ENCODE peak calls at places on chromosome 7, in ten cellular contexts. L is breast epithelium, N is MM.1S, P is K562, K is kidney epithelial cell, Z is cardiac muscle cell, O is neural progenitor cell, M is Caco-2, E is adrenal gland, B is left ventricle myocardium inferior. D is an unnamed sample.

GRCh38 chr7:33706666-33707194 is 198.6 kb upstream of the BMPER start:
- DNase-seq in L (no peak), N (no peak), P (no peak), K (no peak), Z (no peak), O (no peak), M (no peak), E (no peak), B (no peak), D (no peak)

GRCh38 chr7:24820730-24821044 is 63.4 kb upstream of the GSDME start:
- DNase-seq in L (peak; percentile 31), N (no peak), P (no peak), K (no peak), Z (peak; percentile 75), O (no peak), M (no peak), E (no peak), B (no peak), D (no peak)

GRCh38 chr7:87934699-87935372 is 785 bp downstream of the ADAM22 start:
- DNase-seq in L (no peak), N (no peak), P (no peak), K (no peak), Z (peak; percentile 6), O (peak; percentile 52), M (no peak), E (peak; percentile 40), B (no peak), D (no peak)

GRCh38 chr7:24436131-24436920 is 136.9 kb upstream of the PALS2 start:
- DNase-seq in L (no peak), N (no peak), P (no peak), K (no peak), Z (no peak), O (no peak), M (no peak), E (no peak), B (no peak), D (no peak)

GRCh38 chr7:93245525-93246432 is 13.6 kb downstream of the VPS50 start:
- DNase-seq in L (no peak), N (peak; percentile 36), P (peak; percentile 38), K (no peak), Z (peak; percentile 59), O (peak; percentile 2), M (no peak), E (no peak), B (no peak), D (no peak)

GRCh38 chr7:149772236-149772820 is 1.1 kb downstream of the ZNF467 start:
- DNase-seq in L (no peak), N (peak; percentile 35), P (peak; percentile 41), K (no peak), Z (no peak), O (peak; percentile 65), M (no peak), E (no peak), B (no peak), D (no peak)

GRCh38 chr7:129144095-129144833 is at the start of gene TSPAN33:
- DNase-seq in L (peak; percentile 57), N (peak; percentile 87), P (peak; percentile 55), K (no peak), Z (peak; percentile 72), O (peak; percentile 95), M (peak; percentile 80), E (peak; percentile 69), B (peak; percentile 81), D (peak; percentile 86)

GRCh38 chr7:13988765-13989137 is 715 bp downstream of the ETV1 start:
- DNase-seq in L (no peak), N (no peak), P (peak; percentile 81), K (no peak), Z (no peak), O (peak; percentile 64), M (no peak), E (peak; percentile 67), B (no peak), D (no peak)

GRCh38 chr7:70042533-70042932 is 444.3 kb downstream of the AUTS2 start:
- DNase-seq in L (no peak), N (peak; percentile 16), P (no peak), K (peak; percentile 10), Z (peak; percentile 53), O (no peak), M (no peak), E (peak; percentile 39), B (no peak), D (no peak)

DNA sequence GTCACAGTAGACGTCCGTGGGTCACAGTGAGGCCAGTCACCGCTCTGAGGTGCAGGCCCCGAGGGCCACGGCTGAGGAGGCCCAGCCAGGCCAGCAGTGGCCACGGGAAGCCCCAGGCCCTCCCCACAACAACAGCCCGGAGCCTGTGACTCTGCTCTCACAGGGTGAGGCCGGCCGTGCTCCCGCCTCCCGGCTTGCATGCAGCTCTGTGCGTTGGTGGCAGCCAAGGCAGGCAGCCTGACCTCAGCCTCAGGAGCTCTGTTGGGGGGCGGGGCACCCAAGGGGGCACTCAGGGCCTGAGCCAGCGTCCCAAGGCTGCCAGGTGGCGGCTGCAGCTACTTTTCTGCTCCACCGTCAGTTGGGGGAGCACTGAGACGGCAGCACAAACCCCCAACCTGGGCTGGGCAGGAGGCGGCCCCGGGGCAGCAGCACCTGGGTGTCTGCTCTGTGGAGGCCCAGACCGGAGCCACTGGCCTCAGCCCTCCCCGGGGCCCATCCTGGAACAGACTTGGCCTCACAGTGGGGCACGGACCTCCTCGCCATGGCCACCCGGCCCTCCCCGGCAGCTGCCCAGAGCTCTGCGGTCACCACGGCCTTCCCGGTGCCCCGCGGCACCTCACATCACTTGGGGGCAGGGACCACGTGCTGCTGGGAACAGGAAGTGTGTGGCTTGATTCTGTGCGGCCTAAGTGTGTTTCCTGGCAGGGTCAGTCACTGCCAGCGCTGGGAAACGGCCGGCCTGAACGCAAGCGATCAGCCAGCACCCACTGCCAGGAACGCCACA is 13.3 kb downstream of the CYP2W1 start:
- DNase-seq in L (no peak), N (no peak), P (no peak), K (no peak), Z (no peak), O (no peak), M (no peak), E (no peak), B (no peak), D (no peak)
- TF ChIP-seq CTCF in L (no peak), N (no peak), P (no peak), K (no peak), Z (no peak), O (no peak), M (no peak), E (no peak), B (no peak), D (no peak)

GRCh38 chr7:130352335-130353074 is 7.9 kb downstream of the CPA5 start:
- DNase-seq in L (no peak), N (no peak), P (no peak), K (no peak), Z (peak; percentile 81), O (peak; percentile 45), M (no peak), E (no peak), B (no peak), D (no peak)

GRCh38 chr7:130350945-130351663 is 6.5 kb downstream of the CPA5 start:
- DNase-seq in L (no peak), N (no peak), P (no peak), K (no peak), Z (no peak), O (peak; percentile 64), M (no peak), E (no peak), B (peak; percentile 34), D (no peak)

GRCh38 chr7:130351664-130352015 is 7.0 kb downstream of the CPA5 start:
- DNase-seq in L (no peak), N (no peak), P (no peak), K (no peak), Z (no peak), O (peak; percentile 15), M (no peak), E (no peak), B (no peak), D (no peak)

GRCh38 chr7:130356121-130356759 is 11.6 kb downstream of the CPA5 start:
- DNase-seq in L (peak; percentile 86), N (no peak), P (no peak), K (peak; percentile 97), Z (peak; percentile 98), O (peak; percentile 79), M (peak; percentile 93), E (peak; percentile 56), B (peak; percentile 31), D (no peak)

DNA sequence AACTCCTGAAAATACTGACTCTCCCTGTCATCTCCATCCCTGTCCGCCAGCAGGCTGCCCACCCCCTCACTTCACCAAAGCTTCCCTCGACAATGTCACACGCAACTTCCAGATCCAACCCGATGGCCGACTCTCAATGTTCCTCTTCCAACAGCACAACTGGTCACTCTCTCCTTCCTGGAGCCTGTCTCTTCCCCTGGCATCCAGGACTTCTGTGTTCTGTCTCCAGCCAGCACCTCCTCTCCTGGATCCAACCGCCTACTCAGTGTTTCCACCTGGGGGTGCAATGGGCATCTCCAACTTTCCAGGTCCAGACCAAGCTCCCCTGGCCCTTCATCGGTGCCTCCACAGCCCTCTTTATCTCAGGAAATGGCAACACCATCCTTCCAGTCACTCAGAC is 8.6 kb downstream of the CPA5 start:
- DNase-seq in L (no peak), N (no peak), P (no peak), K (no peak), Z (no peak), O (no peak), M (no peak), E (no peak), B (no peak), D (no peak)
- H3K36me3 ChIP-seq in L (no peaks in the 10 kb centered on the region), N (no peaks in the 10 kb centered on the region), P (no peaks in the 10 kb centered on the region), K (no peaks in the 10 kb centered on the region), Z (no peaks in the 10 kb centered on the region), O (no peaks in the 10 kb centered on the region), M (no peaks in the 10 kb centered on the region), E (no peaks in the 10 kb centered on the region), B (no peaks in the 10 kb centered on the region), D (no peaks in the 10 kb centered on the region)

DNA sequence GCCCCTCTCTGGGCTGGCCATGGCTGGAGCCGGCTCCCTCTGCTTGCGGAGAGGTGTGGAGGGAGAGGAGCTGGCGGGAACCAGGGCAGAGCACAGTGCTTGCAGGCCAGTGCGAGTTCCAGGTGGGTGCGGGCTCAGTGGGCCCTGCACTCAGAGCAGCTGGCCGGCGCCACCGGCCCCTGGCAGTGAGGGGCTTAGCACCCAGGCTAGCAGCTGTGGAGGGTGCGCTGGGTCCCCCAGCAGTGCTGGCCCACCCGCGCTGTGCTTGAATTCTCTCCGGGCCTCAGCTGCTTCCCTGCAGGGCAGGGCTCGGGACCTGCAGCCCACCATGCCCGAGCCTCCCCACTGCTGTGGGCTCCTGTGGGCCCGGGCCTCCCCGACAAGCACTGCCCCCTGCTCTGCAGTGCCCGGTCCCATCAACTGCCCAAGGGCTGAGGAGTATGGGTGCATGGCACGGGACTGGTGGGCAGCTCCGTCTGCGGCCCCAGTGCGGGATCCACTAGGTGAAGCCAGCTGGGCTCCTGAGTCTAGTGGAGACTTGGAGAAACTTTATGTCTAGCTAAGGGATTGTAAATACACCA is 61.2 kb upstream of the AGR3 start:
- DNase-seq in L (no peak), N (no peak), P (no peak), K (no peak), Z (no peak), O (no peak), M (no peak), E (no peak), B (no peak), D (no peak)
- H3K4me3 ChIP-seq in L (no peak overlapping the region), N (no peak overlapping the region), P (no peak overlapping the region), K (no peak overlapping the region), Z (no peak overlapping the region), O (no peak overlapping the region), M (no peak overlapping the region), E (no peak overlapping the region), B (no peak overlapping the region), D (no peak overlapping the region)

DNA sequence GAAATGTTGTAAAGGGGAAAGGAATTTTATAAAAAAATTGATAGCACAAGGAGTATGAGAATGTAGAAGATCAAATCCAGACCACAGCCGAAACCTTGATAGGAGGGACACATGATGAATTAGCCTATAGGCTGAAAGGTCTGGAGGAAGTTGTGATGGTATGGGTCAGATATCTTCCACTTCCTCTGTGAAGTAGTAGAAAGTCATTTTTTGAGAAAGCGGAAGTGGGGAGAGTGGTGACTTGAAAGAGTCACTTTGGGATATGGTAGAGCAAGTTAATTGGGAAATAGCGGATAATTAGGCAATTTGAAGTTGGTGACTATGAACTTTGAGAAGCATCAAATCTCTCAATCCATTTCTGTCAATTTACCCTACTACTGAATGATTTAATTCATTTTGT is 99.4 kb downstream of the GRM8 start:
- DNase-seq in L (no peak), N (no peak), P (no peak), K (no peak), Z (no peak), O (no peak), M (no peak), E (no peak), B (no peak), D (no peak)
- TF ChIP-seq CTCF in L (no peak), N (no peak), P (no peak), K (no peak), Z (no peak), O (no peak), M (no peak), E (no peak), B (no peak), D (no peak)

D was measured in stomach.